ENCODE peak calls at places on chromosome 15, in five cellular contexts. T, L, P, A and D are unnamed samples.

GRCh38 chr15:29448320-29448719 is 178.7 kb upstream of the NSMCE3 start:
- DNase-seq in T (no peak), L (no peak), P (no peak), A (no peak), D (no peak)

GRCh38 chr15:62306851-62307504 is 141.9 kb upstream of the C2CD4B start:
- DNase-seq in T (peak; percentile 27), L (peak; percentile 47), P (no peak), A (peak; percentile 79), D (peak; percentile 55)

GRCh38 chr15:29451201-29451781 is 181.7 kb upstream of the NSMCE3 start:
- DNase-seq in T (no peak), L (no peak), P (no peak), A (no peak), D (no peak)

GRCh38 chr15:47293763-47294162 is 423.5 kb upstream of the SEMA6D start:
- DNase-seq in T (peak; percentile 53), L (peak; percentile 73), P (no peak), A (no peak), D (no peak)

GRCh38 chr15:98321916-98322315 is 326.4 kb upstream of the IGF1R start:
- DNase-seq in T (no peak), L (no peak), P (no peak), A (no peak), D (no peak)

GRCh38 chr15:64474846-64475245 is 14.5 kb downstream of the ZNF609 start:
- DNase-seq in T (no peak), L (no peak), P (no peak), A (no peak), D (no peak)

GRCh38 chr15:35673093-35673573 is 127.2 kb upstream of the DPH6 start:
- DNase-seq in T (no peak), L (no peak), P (no peak), A (no peak), D (no peak)

GRCh38 chr15:63372018-63372705 is 9.5 kb downstream of the CA12 start:
- DNase-seq in T (peak; percentile 75), L (peak; percentile 94), P (no peak), A (peak; percentile 85), D (peak; percentile 88)